ENCODE peak calls at places on chromosomes 3 and 15, in four cellular contexts. J is IMR-90, N is K562, K is endothelial cell of umbilical vein. V is an unnamed sample.

GRCh38 chr3:174125267-174125844 is 727.8 kb downstream of the NLGN1 start:
- DNase-seq in J (peak; percentile 65), N (peak; percentile 4), K (peak; percentile 60), V (no peak)

GRCh38 chr15:47887181-47887580 is 169.9 kb downstream of the SEMA6D start:
- DNase-seq in J (no peak), N (no peak), K (no peak), V (no peak)

GRCh38 chr15:40115670-40116093 is 7.0 kb upstream of the BMF start:
- DNase-seq in J (no peak), N (no peak), K (no peak), V (peak; percentile 83)

GRCh38 chr3:65979152-65979551 is 59.6 kb downstream of the MAGI1 start:
- DNase-seq in J (peak; percentile 80), N (no peak), K (no peak), V (no peak)

GRCh38 chr3:61562042-61562809 is 855 bp downstream of the PTPRG start:
- DNase-seq in J (peak; percentile 31), N (no peak), K (peak; percentile 48), V (no peak)

GRCh38 chr3:78066287-78066686 is 1026.4 kb downstream of the ROBO2 start:
- DNase-seq in J (no peak), N (no peak), K (no peak), V (no peak)

GRCh38 chr3:55000546-55000945 is 72.7 kb upstream of the LRTM1 start:
- DNase-seq in J (peak; percentile 93), N (no peak), K (no peak), V (no peak)

GRCh38 chr3:113314923-113315322 is 103.6 kb downstream of the BOC start:
- DNase-seq in J (no peak), N (no peak), K (no peak), V (no peak)

GRCh38 chr3:184405075-184406060 is 25.5 kb downstream of the CHRD start:
- DNase-seq in J (no peak), N (no peak), K (no peak), V (no peak)

GRCh38 chr3:48535578-48535977 is 21.0 kb downstream of the PFKFB4 start:
- DNase-seq in J (no peak), N (no peak), K (no peak), V (no peak)

GRCh38 chr15:101025116-101025885 is 106.1 kb downstream of the LRRK1 start:
- DNase-seq in J (no peak), N (no peak), K (no peak), V (no peak)

GRCh38 chr3:46734773-46735172 is 17.1 kb upstream of the PRSS50 start:
- DNase-seq in J (no peak), N (no peak), K (no peak), V (no peak)

GRCh38 chr15:68145706-68146105 is 59.4 kb downstream of the CALML4 start:
- DNase-seq in J (peak; percentile 25), N (no peak), K (no peak), V (no peak)

GRCh38 chr15:45441686-45442085 is 63.3 kb upstream of the GATM start:
- DNase-seq in J (no peak), N (no peak), K (peak; percentile 53), V (no peak)

GRCh38 chr3:140472621-140473020 is 205.2 kb upstream of the TRIM42 start:
- DNase-seq in J (no peak), N (no peak), K (no peak), V (no peak)

GRCh38 chr3:44893097-44893496 is 18.7 kb downstream of the TGM4 start:
- DNase-seq in J (peak; percentile 87), N (no peak), K (no peak), V (no peak)

GRCh38 chr3:123365450-123366143 is 83.3 kb downstream of the ADCY5 start:
- DNase-seq in J (peak; percentile 21), N (peak; percentile 61), K (no peak), V (no peak)

GRCh38 chr15:51375966-51376640 is 34.6 kb downstream of the GLDN start:
- DNase-seq in J (peak; percentile 80), N (no peak), K (no peak), V (no peak)

GRCh38 chr3:79490165-79491028 is 277.4 kb downstream of the ROBO1 start:
- DNase-seq in J (peak; percentile 41), N (no peak), K (peak; percentile 48), V (no peak)

DNA sequence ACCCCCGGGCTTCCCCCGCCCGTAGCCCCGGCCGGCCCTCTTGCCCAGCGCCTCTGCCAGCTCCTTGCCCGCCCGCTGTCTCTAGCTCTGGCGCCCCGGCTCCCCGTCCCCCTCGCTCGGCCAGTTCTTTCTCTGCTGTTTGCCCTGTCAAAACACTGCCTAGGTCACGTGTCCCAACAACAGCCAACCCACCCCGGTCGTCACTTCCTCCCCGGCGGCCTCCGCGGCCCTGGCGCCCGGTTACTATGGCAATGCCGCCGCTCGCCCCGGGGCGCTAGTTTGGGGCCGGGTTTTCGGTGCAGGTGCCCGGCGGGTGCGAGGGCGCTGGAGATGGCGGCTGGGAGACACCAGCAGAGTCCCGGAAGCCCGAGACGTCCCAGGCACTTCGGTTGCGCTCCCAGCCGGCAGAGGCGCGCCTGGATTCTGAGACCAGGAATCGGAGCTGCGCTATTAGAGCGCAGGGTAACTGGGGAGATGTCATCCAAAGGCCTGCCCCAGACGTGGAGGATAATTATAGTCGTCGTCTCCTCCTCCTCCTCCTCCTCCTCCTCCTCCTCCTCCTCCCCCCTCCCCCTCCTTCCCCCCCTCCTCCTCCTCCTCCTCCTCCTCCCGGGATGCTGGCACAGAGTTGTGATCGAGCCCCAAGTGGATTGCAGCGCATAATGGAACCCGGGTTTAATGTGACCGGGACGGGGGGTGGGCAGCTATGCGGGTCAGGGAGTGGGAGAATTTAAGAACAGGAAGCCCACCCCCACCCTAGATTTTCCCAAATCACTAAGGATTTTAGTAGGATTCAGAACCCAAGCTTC is at the start of gene ATOSA:
- DNase-seq in J (peak; percentile 84), N (peak; percentile 89), K (peak; percentile 90), V (peak; percentile 48)
- TF ChIP-seq POLR2A in J (no peak), N (no peak), K (no peak), V (peak; percentile 74)

DNA sequence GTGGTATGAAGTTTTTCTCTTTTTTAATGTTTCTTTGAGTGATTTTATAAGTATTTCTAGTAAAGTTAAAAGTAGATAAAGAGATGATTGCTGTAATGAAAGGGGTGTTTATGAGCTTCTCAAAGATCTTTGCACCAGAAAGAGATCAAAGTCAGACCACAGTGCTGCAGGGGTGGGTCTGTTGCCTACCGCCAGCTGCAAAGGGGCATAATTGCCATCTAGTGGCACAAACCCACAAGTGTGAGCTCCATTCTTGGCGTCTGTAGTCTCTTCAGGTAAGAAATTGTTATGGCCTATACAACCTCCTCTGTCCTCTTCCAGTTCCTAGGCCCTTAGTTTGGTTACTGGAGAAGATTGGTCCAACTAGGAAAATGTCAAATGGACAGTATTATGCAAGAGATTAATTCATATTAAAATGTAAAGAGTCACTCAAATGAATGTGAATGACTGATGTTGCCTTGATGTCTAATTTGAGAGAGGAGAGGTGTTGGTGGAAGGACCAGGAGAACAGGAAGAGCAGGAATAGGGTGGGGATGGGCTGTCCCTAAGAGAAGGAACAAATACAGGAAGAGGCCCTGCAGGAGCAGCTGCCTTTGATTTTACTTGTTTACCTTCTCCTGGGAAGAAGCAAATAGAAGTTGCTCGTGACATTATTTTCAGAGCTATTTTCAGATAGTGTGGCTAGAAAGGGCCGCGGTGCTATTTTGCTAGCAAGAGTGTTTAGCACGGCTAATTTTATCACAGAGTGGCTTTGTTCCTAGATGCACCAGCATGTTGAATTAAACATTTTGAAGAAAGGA is 53.0 kb upstream of the GSK3B start:
- DNase-seq in J (no peak), N (no peak), K (peak; percentile 25), V (no peak)
- TF ChIP-seq FOS in J (no peak), N (no peak), K (no peak), V (no peak)

DNA sequence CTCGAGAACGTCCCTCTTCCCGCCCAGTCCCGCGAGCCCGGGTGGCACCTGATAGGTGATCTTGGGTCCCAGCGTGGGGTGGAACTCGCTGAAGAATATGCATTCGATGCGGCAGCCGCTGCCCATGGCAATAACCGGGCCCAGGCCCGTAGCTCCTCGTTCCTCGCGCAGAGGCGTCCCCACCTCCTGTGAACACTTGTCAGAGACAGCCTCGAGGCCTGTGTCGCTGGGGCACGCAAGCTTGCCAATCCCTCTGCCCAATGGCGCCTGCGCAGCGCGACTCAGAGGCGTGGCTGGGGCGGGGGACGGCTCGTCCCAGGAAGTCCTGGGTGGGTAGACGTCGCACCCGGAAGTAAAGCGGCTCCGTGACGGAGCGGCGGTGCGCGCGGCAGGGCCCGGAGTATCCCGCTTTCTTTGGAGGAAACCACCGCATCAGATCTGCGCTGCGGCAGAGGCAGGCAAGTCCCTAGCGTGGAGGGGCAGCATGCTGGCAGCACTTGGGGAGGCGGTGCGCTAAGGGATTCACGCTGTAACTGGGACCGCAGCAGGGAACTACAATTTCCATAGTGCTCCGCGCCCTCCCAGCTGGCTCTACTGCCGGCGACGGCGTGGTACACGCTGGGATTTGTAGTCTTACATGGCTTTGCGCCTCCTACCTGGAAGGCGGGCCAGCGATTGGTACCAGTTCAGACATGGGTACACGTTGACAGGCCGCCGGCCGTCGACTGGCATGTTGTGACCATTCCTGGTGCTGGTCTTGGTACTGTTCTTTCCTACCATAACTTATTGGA is at the start of the genes CYB561D2 and NPRL2:
- DNase-seq in J (peak; percentile 90), N (peak; percentile 85), K (peak; percentile 95), V (peak; percentile 89)
- TF ChIP-seq POLR2A in J (no peak), N (peak; percentile 71), K (peak; percentile 80), V (peak; percentile 96)

DNA sequence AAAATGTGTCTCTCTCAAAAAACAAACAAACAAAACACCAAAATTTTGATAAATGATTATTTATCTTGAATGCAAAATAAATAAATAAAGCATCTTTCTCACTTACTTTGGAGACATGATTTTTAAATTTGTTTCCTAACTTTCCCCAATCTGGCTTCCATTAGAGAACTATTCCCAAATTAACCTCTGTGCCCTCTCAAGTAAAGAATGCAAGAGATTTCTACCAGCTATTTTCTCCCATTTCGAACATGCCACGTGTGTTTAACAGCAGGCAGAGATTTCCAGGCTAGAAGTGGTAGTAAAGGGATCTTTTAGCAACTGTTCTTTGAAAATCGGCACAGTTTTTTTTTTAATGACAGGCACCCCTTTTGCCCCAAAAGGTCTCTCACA is 269.1 kb downstream of the SHQ1 start:
- DNase-seq in J (no peak), N (no peak), K (no peak), V (no peak)
- TF ChIP-seq FOS in J (no peak), N (no peak), K (no peak), V (no peak)

DNA sequence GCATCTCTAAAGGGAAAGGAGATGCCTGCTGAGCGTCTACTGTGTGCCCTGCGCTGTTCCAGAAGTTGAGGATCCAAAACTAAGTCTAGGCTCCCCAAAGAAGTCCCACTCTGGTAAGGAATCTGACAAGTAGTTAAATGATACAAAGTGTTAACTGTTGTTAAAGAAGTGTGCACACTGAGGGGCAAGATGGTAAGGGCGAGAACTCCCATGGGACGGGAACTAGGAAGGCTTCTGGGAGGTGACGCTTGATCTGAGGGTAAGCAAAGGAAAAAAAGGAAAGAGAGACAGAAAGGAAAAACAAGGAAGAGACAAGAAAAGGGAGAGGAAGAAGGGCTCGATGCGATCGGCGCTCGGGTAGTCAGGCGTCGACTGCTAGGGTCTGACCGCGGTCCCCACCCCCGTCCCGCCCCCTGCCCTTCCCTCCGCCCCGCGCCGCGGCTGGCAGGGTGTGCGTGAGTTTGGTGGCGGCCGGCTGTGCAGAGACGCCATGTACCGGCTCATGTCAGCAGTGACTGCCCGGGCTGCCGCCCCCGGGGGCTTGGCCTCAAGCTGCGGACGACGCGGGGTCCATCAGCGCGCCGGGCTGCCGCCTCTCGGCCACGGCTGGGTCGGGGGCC is at the start of gene LACTB:
- DNase-seq in J (peak; percentile 89), N (peak; percentile 89), K (peak; percentile 84), V (peak; percentile 36)
- TF ChIP-seq POLR2A in J (peak; percentile 86), N (peak; percentile 58), K (peak; percentile 83), V (peak; percentile 71)